ENCODE peak calls at places on chromosomes 7 and 10, in seven cellular contexts. Y is T-helper 1 cell; L is endodermal cell; U is left lung; J is sigmoid colon; N is activated T-cell treated with anti-CD3 and anti-CD28 coated beads, Interleukin-2, amount 50 U/mL, for 1 hour; R is NCI-H1105 treated with DMSO at 0.1 percent for 48 hours. K is an unnamed sample.

GRCh38 chr7:83301416-83301815 is 138.7 kb upstream of the PCLO start:
- DNase-seq in Y (no peak), R (no peak), U (no peak), N (no peak), L (no peak), J (no peak), K (no peak)

GRCh38 chr7:66847879-66848810 is 72.9 kb upstream of the TMEM248 start:
- DNase-seq in L (peak; percentile 73), U (no peak), J (no peak), N (no peak), R (no peak), Y (no peak), K (no peak)

GRCh38 chr10:89158446-89158845 is 48.7 kb downstream of the CH25H start:
- DNase-seq in Y (no peak), R (no peak), J (no peak), U (no peak), N (no peak), L (no peak), K (no peak)

GRCh38 chr10:32332299-32332750 is 14.6 kb downstream of the EPC1 start:
- DNase-seq in L (no peak), N (peak; percentile 63), U (no peak), R (no peak), Y (peak; percentile 92), J (no peak), K (no peak)

GRCh38 chr10:102645388-102645740 is 1.1 kb downstream of the TRIM8 start:
- DNase-seq in L (peak; percentile 77), Y (peak; percentile 61), R (peak; percentile 12), J (peak; percentile 93), U (peak; percentile 88), N (no peak), K (no peak)

GRCh38 chr10:124150807-124151417 is 57.5 kb upstream of the CHST15 start:
- DNase-seq in J (peak; percentile 46), L (peak; percentile 61), R (no peak), N (no peak), Y (no peak), U (no peak), K (no peak)

GRCh38 chr10:103925591-103925990 is 7.6 kb upstream of the STN1 start:
- DNase-seq in U (no peak), L (no peak), J (no peak), N (no peak), Y (no peak), R (no peak), K (no peak)

GRCh38 chr7:69237541-69237940 is 360.7 kb upstream of the AUTS2 start:
- DNase-seq in L (no peak), Y (no peak), N (no peak), U (no peak), R (no peak), J (no peak), K (no peak)

GRCh38 chr7:101075646-101076045 is 9.6 kb upstream of the TRIM56 start:
- DNase-seq in N (no peak), J (no peak), R (no peak), U (no peak), L (no peak), Y (no peak), K (no peak)

GRCh38 chr7:76054129-76055120 is 6.5 kb downstream of the MDH2 start:
- DNase-seq in L (peak; percentile 55), Y (no peak), R (no peak), N (no peak), J (no peak), U (no peak), K (no peak)

GRCh38 chr10:72030762-72031543 is 57.4 kb downstream of the SPOCK2 start:
- DNase-seq in U (no peak), N (no peak), Y (no peak), J (no peak), L (no peak), R (no peak), K (no peak)

GRCh38 chr10:130138479-130138866 is 2.3 kb downstream of the GLRX3 start:
- DNase-seq in U (no peak), J (no peak), N (no peak), R (peak; percentile 67), Y (peak; percentile 34), L (no peak), K (no peak)

GRCh38 chr10:122665946-122666345 is 33.7 kb downstream of the C10orf120 start:
- DNase-seq in R (no peak), J (no peak), L (no peak), Y (no peak), U (no peak), N (no peak), K (no peak)

GRCh38 chr10:34764347-34764991 is 50.6 kb downstream of the PARD3 start:
- DNase-seq in L (no peak), U (no peak), R (peak; percentile 79), Y (no peak), J (no peak), N (no peak), K (no peak)

GRCh38 chr7:81112731-81113130 is 193.9 kb upstream of the SEMA3C start:
- DNase-seq in J (no peak), N (no peak), R (no peak), L (no peak), U (no peak), Y (no peak), K (no peak)

GRCh38 chr7:151485006-151485732 is 34.5 kb downstream of the RHEB start:
- DNase-seq in R (no peak), L (no peak), J (no peak), N (no peak), Y (no peak), U (no peak), K (no peak)

GRCh38 chr7:28105234-28105633 is 75.4 kb downstream of the JAZF1 start:
- DNase-seq in Y (no peak), J (no peak), U (no peak), R (no peak), L (no peak), N (no peak), K (peak; percentile 61)

GRCh38 chr10:28559661-28560060 is 26.7 kb downstream of the WAC start:
- DNase-seq in U (no peak), N (no peak), J (no peak), L (no peak), R (no peak), Y (no peak), K (no peak)

GRCh38 chr10:65133652-65134051 is 1612.5 kb downstream of the REEP3 start:
- DNase-seq in U (no peak), R (no peak), J (no peak), L (no peak), Y (no peak), N (no peak), K (no peak)

GRCh38 chr7:150629347-150629746 is 2.8 kb downstream of the GIMAP6 start:
- DNase-seq in L (no peak), R (no peak), Y (no peak), U (no peak), N (no peak), J (no peak), K (no peak)

GRCh38 chr7:80883188-80884025 is 35.4 kb downstream of the SEMA3C start:
- DNase-seq in U (no peak), J (no peak), L (no peak), Y (no peak), N (no peak), R (no peak), K (no peak)

GRCh38 chr10:133309111-133309719 is 501 bp downstream of the ZNF511 start:
- DNase-seq in R (peak; percentile 66), L (peak; percentile 99), Y (peak; percentile 87), J (peak; percentile 96), N (peak; percentile 98), U (peak; percentile 99), K (peak; percentile 86)

GRCh38 chr7:44276571-44277101 is 48.8 kb downstream of the CAMK2B start:
- DNase-seq in R (no peak), U (peak; percentile 63), J (peak; percentile 37), N (no peak), L (no peak), Y (no peak), K (no peak)

GRCh38 chr7:137006293-137006692 is 137.8 kb downstream of the CHRM2 start:
- DNase-seq in L (no peak), R (no peak), U (no peak), Y (no peak), J (no peak), N (no peak), K (no peak)

GRCh38 chr7:149715476-149715875 is 57.9 kb downstream of the ZNF467 start:
- DNase-seq in L (peak; percentile 48), U (peak; percentile 35), R (no peak), Y (no peak), N (no peak), J (peak; percentile 65), K (no peak)

GRCh38 chr10:14507721-14508120 is 177.0 kb upstream of the FRMD4A start:
- DNase-seq in U (no peak), R (no peak), J (no peak), Y (no peak), N (no peak), L (no peak), K (no peak)

GRCh38 chr7:122132341-122132740 is 11.7 kb downstream of the AASS start:
- DNase-seq in L (no peak), R (no peak), Y (no peak), N (no peak), J (no peak), U (no peak), K (no peak)

GRCh38 chr7:42125321-42125720 is 111.7 kb downstream of the GLI3 start:
- DNase-seq in Y (no peak), J (no peak), R (no peak), N (no peak), L (peak; percentile 55), U (no peak), K (no peak)

GRCh38 chr7:27677912-27678612 is 15.4 kb upstream of the HIBADH start:
- DNase-seq in L (no peak), R (no peak), U (no peak), Y (no peak), J (no peak), N (no peak), K (no peak)

GRCh38 chr7:137003071-137003470 is 134.6 kb downstream of the CHRM2 start:
- DNase-seq in R (no peak), U (no peak), J (no peak), L (no peak), Y (no peak), N (no peak), K (no peak)